ENCODE peak calls at places on chromosomes 11 and 22, in five cellular contexts. A, Q, R, D and U are unnamed samples.

GRCh38 chr22:20972014-20972797 is 5.2 kb downstream of the AIFM3 start:
- DNase-seq in R (no peak), Q (no peak), A (no peak), D (no peak), U (no peak)

GRCh38 chr11:120748485-120748814 is 236.9 kb downstream of the GRIK4 start:
- DNase-seq in D (no peak), Q (peak), R (no peak), A (no peak), U (no peak)

GRCh38 chr11:81237139-81237538 is 1496.5 kb downstream of the FAM181B start:
- DNase-seq in Q (peak), A (peak), R (no peak), D (peak), U (no peak)

GRCh38 chr11:1348748-1349073 is 39.3 kb upstream of the TOLLIP start:
- DNase-seq in A (no peak), Q (no peak), R (no peak), D (no peak), U (no peak)

GRCh38 chr11:86069408-86070086 is 663 bp upstream of the PICALM start:
- DNase-seq in R (no peak), A (peak), D (peak), Q (peak), U (no peak)

GRCh38 chr11:78414321-78415051 is 3.1 kb downstream of the GAB2 start:
- DNase-seq in D (no peak), R (no peak), Q (peak), A (no peak), U (no peak)

GRCh38 chr22:28297504-28297903 is 378.4 kb upstream of the PITPNB start:
- DNase-seq in Q (no peak), A (peak), D (no peak), R (no peak), U (no peak)

GRCh38 chr11:67279589-67280340 is 9.3 kb upstream of the ANKRD13D start:
- DNase-seq in R (no peak), Q (no peak), D (no peak), A (no peak), U (no peak)

GRCh38 chr11:78381867-78382266 is 35.8 kb downstream of the GAB2 start:
- DNase-seq in A (no peak), R (no peak), D (no peak), Q (no peak), U (no peak)

GRCh38 chr22:27198518-27199035 is 541.2 kb downstream of the MIAT start:
- DNase-seq in A (no peak), R (no peak), D (no peak), Q (no peak), U (no peak)

GRCh38 chr11:103315248-103315647 is 206.0 kb downstream of the DYNC2H1 start:
- DNase-seq in D (no peak), A (no peak), Q (no peak), R (no peak), U (no peak)

GRCh38 chr11:24312464-24313238 is 184.2 kb upstream of the LUZP2 start:
- DNase-seq in D (peak), R (no peak), A (no peak), Q (peak), U (no peak)

GRCh38 chr22:45562537-45563361 is 60.1 kb downstream of the FBLN1 start:
- DNase-seq in A (no peak), Q (no peak), D (no peak), R (no peak), U (no peak)

GRCh38 chr11:126585388-126586302 is 230.2 kb downstream of the ST3GAL4 start:
- DNase-seq in D (peak), R (no peak), A (no peak), Q (peak), U (no peak)

GRCh38 chr11:125341676-125342075 is 154.4 kb downstream of the FEZ1 start:
- DNase-seq in D (no peak), A (no peak), Q (no peak), R (no peak), U (no peak)

GRCh38 chr11:70233511-70233919 is 30.4 kb downstream of the FADD start:
- DNase-seq in R (no peak), D (peak), A (peak), Q (no peak), U (no peak)

GRCh38 chr22:28025866-28026575 is 107.0 kb upstream of the PITPNB start:
- DNase-seq in A (no peak), R (no peak), D (no peak), Q (peak), U (no peak)

GRCh38 chr11:114102993-114103896 is 43.7 kb downstream of the ZBTB16 start:
- DNase-seq in Q (no peak), D (no peak), A (no peak), R (no peak), U (no peak)